ENCODE peak calls at places on chromosomes 1 and 21, in four cellular contexts. V, Q, E and J are unnamed samples.

GRCh38 chr1:54857741-54858665 is 29.0 kb downstream of the DHCR24 start:
- DNase-seq in V (no peak), Q (no peak), E (no peak), J (no peak)

GRCh38 chr1:63189677-63190076 is 132.7 kb upstream of the FOXD3 start:
- DNase-seq in V (no peak), Q (no peak), E (no peak), J (peak; percentile 52)

GRCh38 chr1:246159290-246160227 is 347.5 kb downstream of the SMYD3 start:
- DNase-seq in V (no peak), Q (peak; percentile 17), E (no peak), J (no peak)

GRCh38 chr21:16651956-16652355 is 860.9 kb upstream of the CXADR start:
- DNase-seq in V (no peak), Q (no peak), E (no peak), J (no peak)

GRCh38 chr1:63662056-63662836 is 69.0 kb downstream of the PGM1 start:
- DNase-seq in V (no peak), Q (no peak), E (no peak), J (no peak)

GRCh38 chr1:181347495-181348390 is 135.6 kb upstream of the CACNA1E start:
- DNase-seq in V (no peak), Q (no peak), E (no peak), J (no peak)

GRCh38 chr1:85278853-85279314 is 2.5 kb upstream of the BCL10 start:
- DNase-seq in V (peak; percentile 82), Q (no peak), E (no peak), J (no peak)

GRCh38 chr1:114368560-114369255 is 142.3 kb downstream of the TRIM33 start:
- DNase-seq in V (no peak), Q (no peak), E (no peak), J (no peak)

GRCh38 chr1:174858301-174858700 is 141.4 kb upstream of the CACYBP start:
- DNase-seq in V (no peak), Q (no peak), E (no peak), J (no peak)

GRCh38 chr1:151085953-151086559 is 15.5 kb downstream of the GABPB2 start:
- DNase-seq in V (no peak), Q (no peak), E (no peak), J (no peak)

GRCh38 chr1:224744521-224744920 is 128.4 kb downstream of the CNIH3 start:
- DNase-seq in V (no peak), Q (no peak), E (no peak), J (no peak)

GRCh38 chr1:111605553-111605952 is 14.0 kb upstream of the RAP1A start:
- DNase-seq in V (no peak), Q (no peak), E (no peak), J (no peak)

GRCh38 chr1:218886472-218886871 is 287.2 kb upstream of the LYPLAL1 start:
- DNase-seq in V (no peak), Q (no peak), E (no peak), J (no peak)

GRCh38 chr1:59505596-59506028 is 208.7 kb downstream of the FGGY start:
- DNase-seq in V (peak; percentile 58), Q (no peak), E (no peak), J (no peak)

GRCh38 chr1:25559031-25559430 is 15.6 kb downstream of the LDLRAP1 start:
- DNase-seq in V (no peak), Q (no peak), E (no peak), J (no peak)

GRCh38 chr1:241715956-241716355 is 63.9 kb downstream of the WDR64 start:
- DNase-seq in V (no peak), Q (no peak), E (no peak), J (no peak)

GRCh38 chr1:193537266-193538003 is 351.0 kb upstream of the B3GALT2 start:
- DNase-seq in V (no peak), Q (no peak), E (peak; percentile 79), J (no peak)

GRCh38 chr21:36027352-36027751 is 33.0 kb downstream of the SETD4 start:
- DNase-seq in V (peak; percentile 14), Q (no peak), E (no peak), J (no peak)

GRCh38 chr1:56329970-56330369 is 249.4 kb downstream of the PLPP3 start:
- DNase-seq in V (no peak), Q (peak; percentile 13), E (no peak), J (no peak)

GRCh38 chr21:46193829-46194373 is 9.6 kb upstream of the SPATC1L start:
- DNase-seq in V (no peak), Q (no peak), E (no peak), J (no peak)

GRCh38 chr21:28674807-28675206 is 317.9 kb downstream of the LTN1 start:
- DNase-seq in V (no peak), Q (no peak), E (no peak), J (no peak)

GRCh38 chr1:157724537-157725213 is 24.1 kb upstream of the FCRL3 start:
- DNase-seq in V (no peak), Q (no peak), E (no peak), J (no peak)

DNA sequence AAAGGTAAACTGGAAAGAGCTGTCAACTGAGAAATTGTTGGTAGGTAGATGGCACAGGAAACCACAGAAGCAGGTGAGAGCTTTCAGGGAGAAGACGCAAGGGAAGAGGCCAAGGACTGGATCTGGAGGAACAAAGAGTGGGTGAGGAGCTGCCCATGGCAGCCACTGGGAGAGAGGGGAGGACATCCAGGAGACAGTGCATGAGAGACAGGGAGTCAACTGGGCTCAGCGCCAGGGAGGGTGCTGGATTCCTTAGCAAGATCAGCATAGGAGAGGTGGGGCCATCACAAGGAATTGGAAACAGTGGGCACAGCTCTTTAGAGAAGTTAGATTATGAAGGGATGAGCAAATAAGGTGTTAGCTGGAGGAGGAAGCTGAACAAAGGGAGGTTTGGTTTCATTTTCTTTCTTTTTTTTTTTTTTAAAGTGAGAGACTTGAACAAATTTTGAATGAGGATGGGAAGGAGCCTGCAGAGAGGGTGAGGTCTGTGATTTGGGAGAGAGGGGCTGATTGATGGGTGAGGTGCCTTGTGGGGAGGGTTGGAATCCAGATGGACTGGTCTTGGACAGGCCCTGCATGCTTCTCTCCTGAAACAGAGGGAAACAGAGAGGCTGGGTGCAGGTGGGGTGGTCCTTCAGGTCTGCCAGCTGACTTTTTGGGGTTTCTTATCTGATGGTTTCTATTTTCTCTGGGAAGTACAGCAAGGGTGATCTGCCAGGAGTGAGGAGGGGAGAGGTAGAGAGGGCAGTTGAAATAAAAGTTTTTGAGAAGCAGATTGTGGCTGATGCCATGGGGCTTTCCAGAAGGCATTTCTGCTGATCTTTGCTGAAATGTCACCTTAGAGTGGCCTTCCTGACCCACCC is 5.4 kb downstream of the CYP4B1 start:
- DNase-seq in V (no peak), Q (no peak), E (no peak), J (no peak)
- TF ChIP-seq USF2 in V (no peak), Q (no peak), E (no peak), J (no peak)

GRCh38 chr1:171833091-171833822 is 8.0 kb upstream of the DNM3 start:
- DNase-seq in V (no peak), Q (no peak), E (no peak), J (no peak)
- TF ChIP-seq ETV6 in V (no peak), Q (no peak), E (no peak), J (no peak)

DNA sequence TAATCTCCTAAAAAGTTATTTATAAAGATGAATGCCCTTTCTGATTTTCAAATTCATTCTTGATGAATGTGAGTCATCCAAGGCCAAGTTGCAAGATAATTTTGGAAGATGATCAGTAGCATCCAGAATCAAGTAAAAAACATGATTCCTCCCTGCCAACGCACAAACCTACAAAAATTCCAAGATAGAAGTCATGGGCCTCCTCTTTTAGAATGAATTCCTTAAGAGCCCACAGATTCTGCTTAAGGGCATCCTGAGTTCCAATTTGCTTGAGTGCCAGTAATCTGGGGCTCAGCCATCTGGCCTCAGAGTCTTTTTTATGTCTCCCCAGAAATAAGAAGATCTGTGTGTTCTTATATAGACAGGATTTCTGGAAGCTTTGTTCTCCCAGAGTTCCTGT is 23.2 kb upstream of the SPATA6 start:
- DNase-seq in V (no peak), Q (no peak), E (no peak), J (no peak)
- TF ChIP-seq USF2 in V (no peak), Q (no peak), E (no peak), J (no peak)

DNA sequence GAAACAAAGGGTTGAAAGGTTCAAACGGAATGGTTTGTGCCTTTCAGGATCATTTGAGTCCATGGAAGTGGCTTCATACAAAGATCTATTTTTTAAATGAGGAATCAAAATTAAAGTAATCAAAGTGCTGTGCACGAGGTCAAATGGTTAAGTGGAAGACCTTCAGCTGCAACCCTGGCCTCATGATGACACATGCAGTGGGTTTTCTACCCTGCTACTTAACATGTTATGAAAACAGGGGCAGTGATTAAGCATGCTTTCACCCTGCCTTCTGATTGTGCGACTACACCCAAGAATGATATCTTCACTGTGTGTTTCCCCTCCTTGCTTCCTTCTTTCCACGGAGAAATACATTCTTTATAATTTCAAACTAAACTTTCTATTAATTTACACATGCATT is 604.2 kb downstream of the LRRIQ3 start:
- DNase-seq in V (no peak), Q (no peak), E (no peak), J (no peak)
- TF ChIP-seq ETV6 in V (no peak), Q (no peak), E (no peak), J (no peak)

DNA sequence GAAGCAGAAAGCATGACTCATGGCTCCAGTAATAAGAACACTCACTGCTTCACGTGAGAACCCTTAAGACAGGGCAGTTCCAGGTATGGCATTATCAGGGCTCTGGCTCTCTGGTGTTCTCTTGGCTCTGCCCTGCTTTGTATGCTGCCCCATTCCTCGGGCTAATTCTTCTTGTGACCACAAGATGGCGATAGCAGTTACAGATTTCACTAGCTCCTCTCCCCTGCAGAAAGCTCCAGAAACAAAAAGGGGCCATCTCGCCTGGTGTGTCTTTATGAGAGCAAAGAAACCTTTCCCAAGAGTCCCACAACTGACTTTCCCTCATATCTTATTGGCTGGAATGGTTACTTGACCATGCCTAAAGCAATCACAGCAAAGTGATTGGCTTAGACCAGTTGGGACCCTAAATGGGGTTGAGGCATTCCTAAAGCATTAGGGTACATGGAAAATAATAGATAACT is 60.1 kb downstream of the F3 start:
- DNase-seq in V (peak; percentile 65), Q (peak; percentile 62), E (peak; percentile 9), J (peak; percentile 47)
- TF ChIP-seq USF2 in V (no peak), Q (no peak), E (no peak), J (no peak)

DNA sequence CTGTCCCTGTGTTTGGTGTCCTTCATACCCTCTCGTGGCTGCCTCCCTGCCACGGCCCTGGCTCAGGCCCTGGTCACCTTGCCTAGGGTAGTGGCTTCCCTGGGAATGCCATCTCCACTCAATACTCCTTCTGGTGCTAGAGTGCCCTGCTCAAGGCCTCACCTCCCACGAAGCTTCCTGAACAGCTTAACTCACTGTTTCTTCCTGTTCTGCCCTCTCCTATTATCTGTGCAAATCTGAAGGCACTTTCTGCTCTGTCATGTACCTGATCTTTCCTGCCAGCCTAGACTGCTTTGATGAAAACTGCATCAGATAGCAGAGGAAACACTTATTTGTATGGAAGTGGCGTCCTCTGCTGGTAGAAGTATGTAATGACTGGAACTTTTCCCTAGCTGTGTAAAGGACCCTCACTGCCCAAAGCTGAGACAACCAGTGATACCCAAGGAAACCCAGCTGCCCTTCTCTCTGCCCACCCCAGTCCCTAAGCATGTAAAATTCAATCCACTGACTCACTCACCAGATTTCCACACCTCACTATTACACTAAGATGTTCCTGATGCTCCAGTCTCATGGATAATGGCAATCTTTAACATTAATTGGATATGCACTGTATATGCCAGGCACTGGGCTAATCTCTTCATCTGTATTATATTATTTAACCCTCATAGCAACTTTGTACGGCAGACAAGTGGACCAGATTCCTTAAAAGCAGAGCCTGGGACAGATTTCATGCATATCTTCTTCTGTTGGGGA is 36.2 kb upstream of the BTG2 start:
- DNase-seq in V (peak; percentile 88), Q (peak; percentile 67), E (no peak), J (no peak)
- TF ChIP-seq ETV6 in V (no peak), Q (no peak), E (no peak), J (no peak)

GRCh38 chr1:100145116-100145515 is 12.2 kb downstream of the TRMT13 start:
- DNase-seq in V (no peak), Q (no peak), E (no peak), J (no peak)
- TF ChIP-seq USF2 in V (no peak), Q (no peak), E (no peak), J (no peak)